ENCODE peak calls at places on chromosomes 16 and 17, in five cellular contexts. One of them, this sample, is unnamed.

GRCh38 chr16:85999778-86000177 is 100.8 kb downstream of the IRF8 start:
- DNase-seq in heart left ventricle: no peak
- DNase-seq in cardiac muscle cell: no peak
- DNase-seq in stimulated activated CD4-positive, alpha-beta T cell treated with anti-CD3 and anti-CD28 coated beads, Interleukin-2, amount 100 ng/mL, for 48 hours: no peak
- DNase-seq in substantia nigra: no peak
- DNase-seq in this sample: no peak

GRCh38 chr16:11256657-11257130 is 690 bp upstream of the SOCS1 start:
- DNase-seq in stimulated activated CD4-positive, alpha-beta T cell treated with anti-CD3 and anti-CD28 coated beads, Interleukin-2, amount 100 ng/mL, for 48 hours: peak; percentile 50
- DNase-seq in heart left ventricle: peak; percentile 87
- DNase-seq in substantia nigra: peak; percentile 60
- DNase-seq in cardiac muscle cell: peak; percentile 72
- DNase-seq in this sample: no peak

GRCh38 chr16:3999479-3999868 is 116.8 kb downstream of the ADCY9 start:
- DNase-seq in stimulated activated CD4-positive, alpha-beta T cell treated with anti-CD3 and anti-CD28 coated beads, Interleukin-2, amount 100 ng/mL, for 48 hours: no peak
- DNase-seq in cardiac muscle cell: peak; percentile 93
- DNase-seq in heart left ventricle: peak; percentile 68
- DNase-seq in substantia nigra: no peak
- DNase-seq in this sample: no peak

GRCh38 chr17:4747847-4748246 is 8.1 kb upstream of the CXCL16 start:
- DNase-seq in substantia nigra: no peak
- DNase-seq in heart left ventricle: no peak
- DNase-seq in stimulated activated CD4-positive, alpha-beta T cell treated with anti-CD3 and anti-CD28 coated beads, Interleukin-2, amount 100 ng/mL, for 48 hours: no peak
- DNase-seq in cardiac muscle cell: peak; percentile 18
- DNase-seq in this sample: no peak

GRCh38 chr16:27293343-27293742 is 20.4 kb upstream of the IL4R start:
- DNase-seq in stimulated activated CD4-positive, alpha-beta T cell treated with anti-CD3 and anti-CD28 coated beads, Interleukin-2, amount 100 ng/mL, for 48 hours: no peak
- DNase-seq in substantia nigra: no peak
- DNase-seq in cardiac muscle cell: no peak
- DNase-seq in heart left ventricle: no peak
- DNase-seq in this sample: no peak

GRCh38 chr17:64245218-64246145 is 17.6 kb downstream of the TEX2 start:
- DNase-seq in cardiac muscle cell: no peak
- DNase-seq in stimulated activated CD4-positive, alpha-beta T cell treated with anti-CD3 and anti-CD28 coated beads, Interleukin-2, amount 100 ng/mL, for 48 hours: no peak
- DNase-seq in heart left ventricle: no peak
- DNase-seq in substantia nigra: no peak
- DNase-seq in this sample: no peak

GRCh38 chr17:82603981-82604448 is 44.2 kb downstream of the WDR45B start:
- DNase-seq in cardiac muscle cell: peak; percentile 58
- DNase-seq in stimulated activated CD4-positive, alpha-beta T cell treated with anti-CD3 and anti-CD28 coated beads, Interleukin-2, amount 100 ng/mL, for 48 hours: no peak
- DNase-seq in heart left ventricle: peak; percentile 60
- DNase-seq in substantia nigra: peak; percentile 65
- DNase-seq in this sample: peak; percentile 46

GRCh38 chr17:52145496-52145895 is 13.0 kb downstream of the CA10 start:
- DNase-seq in substantia nigra: no peak
- DNase-seq in stimulated activated CD4-positive, alpha-beta T cell treated with anti-CD3 and anti-CD28 coated beads, Interleukin-2, amount 100 ng/mL, for 48 hours: no peak
- DNase-seq in cardiac muscle cell: no peak
- DNase-seq in heart left ventricle: no peak
- DNase-seq in this sample: no peak

GRCh38 chr16:3953728-3954410 is 73.4 kb upstream of the CREBBP start:
- DNase-seq in heart left ventricle: no peak
- DNase-seq in stimulated activated CD4-positive, alpha-beta T cell treated with anti-CD3 and anti-CD28 coated beads, Interleukin-2, amount 100 ng/mL, for 48 hours: no peak
- DNase-seq in cardiac muscle cell: no peak
- DNase-seq in substantia nigra: no peak
- DNase-seq in this sample: no peak

GRCh38 chr16:30619643-30620042 is 9.5 kb upstream of the ZNF689 start:
- DNase-seq in substantia nigra: no peak
- DNase-seq in heart left ventricle: no peak
- DNase-seq in cardiac muscle cell: no peak
- DNase-seq in stimulated activated CD4-positive, alpha-beta T cell treated with anti-CD3 and anti-CD28 coated beads, Interleukin-2, amount 100 ng/mL, for 48 hours: no peak
- DNase-seq in this sample: no peak

GRCh38 chr17:21058098-21058893 is 15.5 kb upstream of the USP22 start:
- DNase-seq in substantia nigra: no peak
- DNase-seq in heart left ventricle: no peak
- DNase-seq in cardiac muscle cell: peak; percentile 68
- DNase-seq in stimulated activated CD4-positive, alpha-beta T cell treated with anti-CD3 and anti-CD28 coated beads, Interleukin-2, amount 100 ng/mL, for 48 hours: no peak
- DNase-seq in this sample: no peak

GRCh38 chr16:84593825-84594724 is 23.8 kb downstream of the COTL1 start:
- DNase-seq in cardiac muscle cell: peak; percentile 52
- DNase-seq in stimulated activated CD4-positive, alpha-beta T cell treated with anti-CD3 and anti-CD28 coated beads, Interleukin-2, amount 100 ng/mL, for 48 hours: peak; percentile 46
- DNase-seq in heart left ventricle: peak; percentile 77
- DNase-seq in substantia nigra: peak; percentile 71
- DNase-seq in this sample: peak; percentile 82

GRCh38 chr17:65529761-65530157 is 31.7 kb downstream of the AXIN2 start:
- DNase-seq in cardiac muscle cell: no peak
- DNase-seq in heart left ventricle: no peak
- DNase-seq in substantia nigra: no peak
- DNase-seq in stimulated activated CD4-positive, alpha-beta T cell treated with anti-CD3 and anti-CD28 coated beads, Interleukin-2, amount 100 ng/mL, for 48 hours: no peak
- DNase-seq in this sample: no peak

GRCh38 chr16:64751906-64752305 is 370.0 kb downstream of the CDH11 start:
- DNase-seq in substantia nigra: no peak
- DNase-seq in heart left ventricle: no peak
- DNase-seq in stimulated activated CD4-positive, alpha-beta T cell treated with anti-CD3 and anti-CD28 coated beads, Interleukin-2, amount 100 ng/mL, for 48 hours: no peak
- DNase-seq in cardiac muscle cell: peak; percentile 18
- DNase-seq in this sample: no peak

GRCh38 chr17:45432405-45433113 is at the start of gene ARHGAP27:
- DNase-seq in stimulated activated CD4-positive, alpha-beta T cell treated with anti-CD3 and anti-CD28 coated beads, Interleukin-2, amount 100 ng/mL, for 48 hours: no peak
- DNase-seq in substantia nigra: peak; percentile 28
- DNase-seq in heart left ventricle: peak; percentile 87
- DNase-seq in cardiac muscle cell: peak; percentile 20
- DNase-seq in this sample: no peak

This sample was measured in GM19239.